ENCODE peak calls at places on chromosome 7, in seven cellular contexts. O, K, I, B, F, U and W are unnamed samples.

GRCh38 chr7:139720186-139720585 is 57.6 kb downstream of the HIPK2 start:
- DNase-seq in K (no peak), I (no peak), B (no peak), U (no peak), F (no peak), O (no peak), W (no peak)

GRCh38 chr7:140074780-140075179 is 12.0 kb upstream of the PARP12 start:
- DNase-seq in F (no peak), K (no peak), B (no peak), I (no peak), U (no peak), O (no peak), W (no peak)

GRCh38 chr7:70307544-70308106 is 709.4 kb downstream of the AUTS2 start:
- DNase-seq in I (no peak), K (no peak), O (no peak), U (no peak), B (no peak), F (no peak), W (no peak)

GRCh38 chr7:133955208-133955607 is 171.9 kb upstream of the LRGUK start:
- DNase-seq in K (no peak), F (no peak), O (no peak), I (no peak), U (no peak), B (no peak), W (no peak)

GRCh38 chr7:10121641-10122040 is 852.0 kb upstream of the PHF14 start:
- DNase-seq in U (no peak), I (no peak), O (no peak), K (no peak), B (no peak), F (no peak), W (no peak)

GRCh38 chr7:18386590-18386989 is 109.0 kb upstream of the HDAC9 start:
- DNase-seq in O (no peak), K (no peak), F (no peak), U (no peak), B (no peak), I (no peak), W (no peak)

GRCh38 chr7:3897430-3898385 is 596.7 kb downstream of the SDK1 start:
- DNase-seq in F (no peak), I (no peak), O (peak; percentile 34), U (no peak), K (peak; percentile 55), B (no peak), W (no peak)

GRCh38 chr7:124086843-124087242 is 54.0 kb upstream of the TMEM229A start:
- DNase-seq in O (no peak), I (no peak), U (no peak), K (no peak), B (no peak), F (no peak), W (no peak)

GRCh38 chr7:23418046-23418445 is 52.2 kb downstream of the IGF2BP3 start:
- DNase-seq in B (no peak), I (no peak), K (no peak), O (no peak), U (no peak), F (no peak), W (no peak)

GRCh38 chr7:46257766-46258448 is 336.8 kb upstream of the IGFBP3 start:
- DNase-seq in B (no peak), O (no peak), I (no peak), U (no peak), K (peak; percentile 72), F (no peak), W (no peak)

GRCh38 chr7:120805636-120806388 is 52.1 kb downstream of the TSPAN12 start:
- DNase-seq in U (peak; percentile 80), K (peak; percentile 59), B (peak; percentile 21), O (peak; percentile 52), I (no peak), F (no peak), W (no peak)

GRCh38 chr7:100516135-100516812 is 22.7 kb upstream of the AGFG2 start:
- DNase-seq in B (peak; percentile 38), O (peak; percentile 30), F (peak; percentile 60), U (no peak), K (peak; percentile 14), I (no peak), W (peak; percentile 79)

GRCh38 chr7:79988642-79989041 is 146.0 kb upstream of the GNAI1 start:
- DNase-seq in K (no peak), U (no peak), O (no peak), I (no peak), F (no peak), B (no peak), W (no peak)

GRCh38 chr7:70131807-70132565 is 533.7 kb downstream of the AUTS2 start:
- DNase-seq in O (no peak), U (no peak), I (no peak), K (no peak), F (no peak), B (no peak), W (no peak)

GRCh38 chr7:11830582-11831382 is 1.2 kb downstream of the THSD7A start:
- DNase-seq in B (no peak), U (no peak), F (no peak), I (no peak), K (no peak), O (no peak), W (no peak)

GRCh38 chr7:101733713-101734475 is 83.5 kb upstream of the CUX1 start:
- DNase-seq in U (peak; percentile 71), K (no peak), I (peak; percentile 88), F (no peak), B (peak; percentile 57), O (peak; percentile 66), W (no peak)

GRCh38 chr7:128215739-128216138 is 25.3 kb upstream of the LEP start:
- DNase-seq in U (no peak), F (no peak), K (no peak), O (no peak), I (no peak), B (no peak), W (peak; percentile 19)

GRCh38 chr7:131883769-131884168 is 327.3 kb upstream of the PODXL start:
- DNase-seq in U (no peak), F (no peak), I (no peak), B (no peak), K (no peak), O (no peak), W (no peak)

DNA sequence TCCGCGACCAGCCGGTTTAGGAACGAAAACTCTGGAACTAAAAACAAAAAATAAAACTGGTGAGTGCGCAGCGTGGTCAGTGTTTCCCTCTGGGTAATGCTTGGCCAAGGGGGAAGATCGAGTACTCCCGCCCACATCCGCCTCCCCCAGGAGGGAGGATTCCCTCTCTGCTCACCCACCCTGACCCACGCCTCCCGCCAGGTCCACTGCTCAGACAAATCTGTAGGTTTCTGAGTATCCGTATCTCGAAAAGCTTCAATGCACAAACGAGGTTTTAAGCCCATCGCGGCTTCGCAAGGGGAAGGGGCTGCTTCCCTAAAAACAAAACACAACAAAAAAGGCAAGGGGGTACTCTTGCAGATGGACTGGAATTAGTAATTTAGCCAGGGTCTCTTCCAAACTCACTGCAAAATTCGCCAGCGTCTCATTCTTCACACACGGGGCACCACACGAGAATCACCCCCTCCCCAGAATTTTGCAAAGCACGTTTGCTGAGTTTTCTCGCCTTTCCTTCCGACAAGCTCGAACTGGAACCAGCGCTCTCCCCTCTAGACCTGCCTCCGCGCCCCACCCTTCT is 75.2 kb downstream of the INSIG1 start:
- DNase-seq in O (no peak), K (no peak), I (no peak), B (no peak), U (no peak), F (no peak), W (no peak)
- H3K4me1 ChIP-seq in O (peaks cover 48% of the 10 kb centered on the region), K (peaks cover 13% of the 10 kb centered on the region), I (peaks cover 50% of the 10 kb centered on the region), B (peaks cover 6% of the 10 kb centered on the region), U (no peaks in the 10 kb centered on the region), F (peaks cover 53% of the 10 kb centered on the region), W (no peaks in the 10 kb centered on the region)

GRCh38 chr7:98856021-98856422 is 13.8 kb downstream of the TMEM130 start:
- DNase-seq in B (no peak), K (no peak), U (no peak), I (no peak), F (no peak), O (no peak), W (no peak)
- TF ChIP-seq POLR2A in B (no peak), K (no peak), U (no peak), I (no peak), F (no peak), O (no peak), W (no peak)

GRCh38 chr7:73820013-73820412 is 10.8 kb upstream of the CLDN4 start:
- DNase-seq in U (no peak), B (no peak), I (no peak), O (no peak), K (no peak), F (no peak), W (peak; percentile 9)

GRCh38 chr7:73823873-73824597 is 6.8 kb upstream of the CLDN4 start:
- DNase-seq in U (no peak), O (no peak), F (no peak), I (no peak), B (no peak), K (no peak), W (no peak)

GRCh38 chr7:73824986-73825385 is 5.8 kb upstream of the CLDN4 start:
- DNase-seq in I (peak; percentile 85), F (no peak), U (no peak), O (no peak), K (no peak), B (no peak), W (no peak)

GRCh38 chr7:73823257-73823656 is 7.5 kb upstream of the CLDN4 start:
- DNase-seq in O (no peak), B (no peak), I (no peak), K (no peak), U (no peak), F (no peak), W (no peak)

DNA sequence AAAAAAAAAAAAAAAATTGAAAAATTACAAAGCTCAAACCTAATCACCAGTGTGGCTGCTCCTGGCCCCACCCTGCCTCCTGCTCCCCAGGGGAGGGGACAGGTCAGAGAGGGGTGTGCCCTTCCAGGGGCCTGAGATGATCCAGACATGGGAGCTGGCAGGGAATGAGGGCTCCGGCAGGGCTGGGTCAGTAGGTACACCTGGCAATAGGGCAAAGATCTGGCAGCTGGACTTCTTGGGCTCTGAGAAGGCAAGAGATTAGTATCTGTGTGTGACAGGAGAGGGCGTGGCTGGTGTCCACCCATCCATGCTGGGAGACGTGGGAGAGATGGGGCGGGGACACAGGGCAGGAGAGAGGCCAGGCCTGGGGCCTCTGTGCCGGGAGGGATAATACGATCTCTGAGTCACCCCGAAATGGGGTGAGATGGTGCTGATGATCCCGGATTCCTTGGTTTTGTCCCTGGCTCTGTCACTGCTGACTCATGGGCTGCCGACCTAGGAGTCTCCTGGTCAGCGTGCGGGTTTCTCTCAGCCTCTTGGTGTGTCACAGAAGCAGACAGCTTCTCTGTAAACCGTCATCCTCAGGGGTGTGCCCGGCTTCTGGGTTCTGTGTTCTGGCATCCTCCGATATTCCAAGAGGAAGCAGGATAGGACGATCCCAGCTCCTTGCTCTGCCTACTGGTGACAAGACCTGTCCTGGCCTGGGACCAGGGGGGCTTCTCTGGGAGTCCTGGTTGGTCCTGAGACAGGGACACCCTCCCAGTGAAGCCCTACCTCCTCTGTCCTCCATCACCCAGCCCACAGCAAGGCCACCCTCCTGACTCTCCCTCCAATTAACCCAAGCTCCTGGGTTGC is 8.2 kb upstream of the CLDN4 start:
- DNase-seq in O (no peak), U (no peak), F (no peak), B (no peak), K (peak; percentile 91), I (no peak), W (peak; percentile 74)
- TF ChIP-seq EP300 in O (no peak), U (no peak), F (no peak), B (no peak), K (no peak), I (no peak), W (no peak)

DNA sequence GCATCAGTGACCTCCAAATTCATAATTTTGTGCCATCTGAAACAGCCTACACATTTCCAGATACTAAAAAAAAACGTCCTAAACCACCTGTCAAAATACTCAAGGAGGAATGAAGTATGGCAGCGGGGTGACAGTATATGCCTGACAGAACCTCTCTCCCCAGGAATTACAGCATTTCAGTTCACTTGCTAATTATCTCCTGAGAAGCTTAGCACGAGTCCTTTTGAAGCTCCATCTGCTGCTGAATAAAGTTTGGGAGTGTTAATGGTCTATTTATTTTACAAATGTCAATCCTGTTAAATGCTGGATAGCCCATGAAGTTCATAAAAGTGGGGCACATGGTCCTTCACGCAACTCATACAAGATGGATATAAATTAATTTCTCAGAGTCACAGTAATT is 29.4 kb upstream of the ANLN start:
- DNase-seq in U (no peak), O (no peak), K (no peak), F (no peak), B (no peak), I (no peak), W (no peak)
- H3K4me1 ChIP-seq in U (no peaks in the 10 kb centered on the region), O (peaks cover 3% of the 10 kb centered on the region), K (no peaks in the 10 kb centered on the region), F (no peaks in the 10 kb centered on the region), B (peaks cover 1% of the 10 kb centered on the region), I (no peaks in the 10 kb centered on the region), W (no peaks in the 10 kb centered on the region)